ENCODE peak calls at places on chromosomes 5 and 9, in six cellular contexts. One of them, this sample, is unnamed.

GRCh38 chr5:122093415-122093814 is 15.4 kb upstream of the LOX start:
- DNase-seq in fibroblast of mammary gland: peak; percentile 93
- DNase-seq in central memory CD8-positive, alpha-beta T cell: no peak
- DNase-seq in AG04450: no peak
- DNase-seq in NCI-H510A treated with DMSO at 0.1 percent for 48 hours: no peak
- DNase-seq in germinal center: no peak
- DNase-seq in this sample: peak; percentile 60

GRCh38 chr5:172821340-172821985 is 12.6 kb upstream of the ERGIC1 start:
- DNase-seq in fibroblast of mammary gland: peak; percentile 89
- DNase-seq in central memory CD8-positive, alpha-beta T cell: no peak
- DNase-seq in AG04450: no peak
- DNase-seq in NCI-H510A treated with DMSO at 0.1 percent for 48 hours: no peak
- DNase-seq in germinal center: no peak
- DNase-seq in this sample: no peak

GRCh38 chr5:137564475-137564961 is 65.4 kb upstream of the SPOCK1 start:
- DNase-seq in fibroblast of mammary gland: peak; percentile 80
- DNase-seq in central memory CD8-positive, alpha-beta T cell: no peak
- DNase-seq in AG04450: no peak
- DNase-seq in NCI-H510A treated with DMSO at 0.1 percent for 48 hours: no peak
- DNase-seq in germinal center: no peak
- DNase-seq in this sample: peak; percentile 10

GRCh38 chr5:54883374-54884194 is 101.8 kb downstream of the ESM1 start:
- DNase-seq in fibroblast of mammary gland: peak; percentile 40
- DNase-seq in central memory CD8-positive, alpha-beta T cell: no peak
- DNase-seq in AG04450: no peak
- DNase-seq in NCI-H510A treated with DMSO at 0.1 percent for 48 hours: peak; percentile 7
- DNase-seq in germinal center: no peak
- DNase-seq in this sample: peak; percentile 52

GRCh38 chr5:15948225-15948624 is 231.4 kb downstream of the MARCHF11 start:
- DNase-seq in fibroblast of mammary gland: no peak
- DNase-seq in central memory CD8-positive, alpha-beta T cell: no peak
- DNase-seq in AG04450: no peak
- DNase-seq in NCI-H510A treated with DMSO at 0.1 percent for 48 hours: no peak
- DNase-seq in germinal center: no peak
- DNase-seq in this sample: no peak

GRCh38 chr9:134559013-134559412 is 82.6 kb upstream of the COL5A1 start:
- DNase-seq in fibroblast of mammary gland: no peak
- DNase-seq in central memory CD8-positive, alpha-beta T cell: no peak
- DNase-seq in AG04450: no peak
- DNase-seq in NCI-H510A treated with DMSO at 0.1 percent for 48 hours: no peak
- DNase-seq in germinal center: no peak
- DNase-seq in this sample: no peak

GRCh38 chr5:50744761-50745160 is 78.3 kb downstream of the PARP8 start:
- DNase-seq in fibroblast of mammary gland: peak; percentile 60
- DNase-seq in central memory CD8-positive, alpha-beta T cell: no peak
- DNase-seq in AG04450: peak; percentile 23
- DNase-seq in NCI-H510A treated with DMSO at 0.1 percent for 48 hours: no peak
- DNase-seq in germinal center: no peak
- DNase-seq in this sample: peak; percentile 11

GRCh38 chr5:123156577-123157296 is 67.7 kb downstream of the PRDM6 start:
- DNase-seq in fibroblast of mammary gland: peak; percentile 92
- DNase-seq in central memory CD8-positive, alpha-beta T cell: no peak
- DNase-seq in AG04450: peak; percentile 86
- DNase-seq in NCI-H510A treated with DMSO at 0.1 percent for 48 hours: no peak
- DNase-seq in germinal center: no peak
- DNase-seq in this sample: peak; percentile 54

GRCh38 chr5:140594169-140594568 is 29.5 kb downstream of the SLC35A4 start:
- DNase-seq in fibroblast of mammary gland: no peak
- DNase-seq in central memory CD8-positive, alpha-beta T cell: no peak
- DNase-seq in AG04450: no peak
- DNase-seq in NCI-H510A treated with DMSO at 0.1 percent for 48 hours: no peak
- DNase-seq in germinal center: no peak
- DNase-seq in this sample: no peak

GRCh38 chr9:77982985-77983662 is 48.5 kb downstream of the GNAQ start:
- DNase-seq in fibroblast of mammary gland: no peak
- DNase-seq in central memory CD8-positive, alpha-beta T cell: no peak
- DNase-seq in AG04450: no peak
- DNase-seq in NCI-H510A treated with DMSO at 0.1 percent for 48 hours: no peak
- DNase-seq in germinal center: no peak
- DNase-seq in this sample: no peak

GRCh38 chr5:80238778-80239679 is 16.8 kb downstream of the SERINC5 start:
- DNase-seq in fibroblast of mammary gland: peak; percentile 74
- DNase-seq in central memory CD8-positive, alpha-beta T cell: no peak
- DNase-seq in AG04450: no peak
- DNase-seq in NCI-H510A treated with DMSO at 0.1 percent for 48 hours: peak; percentile 32
- DNase-seq in germinal center: no peak
- DNase-seq in this sample: peak; percentile 65

GRCh38 chr9:129495422-129496186 is 125.3 kb downstream of the C9orf50 start:
- DNase-seq in fibroblast of mammary gland: peak; percentile 83
- DNase-seq in central memory CD8-positive, alpha-beta T cell: peak; percentile 62
- DNase-seq in AG04450: peak; percentile 64
- DNase-seq in NCI-H510A treated with DMSO at 0.1 percent for 48 hours: peak; percentile 88
- DNase-seq in germinal center: peak; percentile 74
- DNase-seq in this sample: peak; percentile 89

GRCh38 chr5:37015795-37016666 is 139.5 kb downstream of the NIPBL start:
- DNase-seq in fibroblast of mammary gland: peak; percentile 25
- DNase-seq in central memory CD8-positive, alpha-beta T cell: no peak
- DNase-seq in AG04450: no peak
- DNase-seq in NCI-H510A treated with DMSO at 0.1 percent for 48 hours: no peak
- DNase-seq in germinal center: no peak
- DNase-seq in this sample: peak; percentile 56

GRCh38 chr5:171336486-171337206 is 27.6 kb downstream of the TLX3 start:
- DNase-seq in fibroblast of mammary gland: peak; percentile 61
- DNase-seq in central memory CD8-positive, alpha-beta T cell: no peak
- DNase-seq in AG04450: peak; percentile 41
- DNase-seq in NCI-H510A treated with DMSO at 0.1 percent for 48 hours: peak; percentile 46
- DNase-seq in germinal center: no peak
- DNase-seq in this sample: peak; percentile 74

GRCh38 chr5:41925555-41925946 is 470 bp downstream of the FBXO4 start:
- DNase-seq in fibroblast of mammary gland: peak; percentile 56
- DNase-seq in central memory CD8-positive, alpha-beta T cell: no peak
- DNase-seq in AG04450: no peak
- DNase-seq in NCI-H510A treated with DMSO at 0.1 percent for 48 hours: peak; percentile 33
- DNase-seq in germinal center: no peak
- DNase-seq in this sample: peak; percentile 49

GRCh38 chr5:38662088-38662487 is 105.6 kb upstream of the LIFR start:
- DNase-seq in fibroblast of mammary gland: no peak
- DNase-seq in central memory CD8-positive, alpha-beta T cell: no peak
- DNase-seq in AG04450: no peak
- DNase-seq in NCI-H510A treated with DMSO at 0.1 percent for 48 hours: peak; percentile 63
- DNase-seq in germinal center: no peak
- DNase-seq in this sample: no peak

GRCh38 chr5:141234109-141234508 is 11.0 kb downstream of the PCDHB14 start:
- DNase-seq in fibroblast of mammary gland: peak; percentile 7
- DNase-seq in central memory CD8-positive, alpha-beta T cell: no peak
- DNase-seq in AG04450: no peak
- DNase-seq in NCI-H510A treated with DMSO at 0.1 percent for 48 hours: no peak
- DNase-seq in germinal center: no peak
- DNase-seq in this sample: peak; percentile 36

GRCh38 chr9:127129718-127130085 is 7.3 kb upstream of the ANGPTL2 start:
- DNase-seq in fibroblast of mammary gland: no peak
- DNase-seq in central memory CD8-positive, alpha-beta T cell: no peak
- DNase-seq in AG04450: no peak
- DNase-seq in NCI-H510A treated with DMSO at 0.1 percent for 48 hours: no peak
- DNase-seq in germinal center: no peak
- DNase-seq in this sample: no peak

GRCh38 chr5:80070338-80071056 is 35.3 kb downstream of the THBS4 start:
- DNase-seq in fibroblast of mammary gland: no peak
- DNase-seq in central memory CD8-positive, alpha-beta T cell: no peak
- DNase-seq in AG04450: no peak
- DNase-seq in NCI-H510A treated with DMSO at 0.1 percent for 48 hours: no peak
- DNase-seq in germinal center: no peak
- DNase-seq in this sample: no peak